ENCODE peak calls at places on chromosomes 6 and 20, in nine cellular contexts. One of them, this sample, is unnamed. For H3K27me3, the result is how much of the 10 kb centered on the place peaks cover.

GRCh38 chr20:10924628-10925266 is 250.9 kb upstream of the JAG1 start:
- DNase-seq in heart right ventricle: no peak
- DNase-seq in uterus: no peak
- DNase-seq in mesenchymal stem cell: peak
- DNase-seq in left lung: no peak
- DNase-seq in cardiac muscle cell: peak
- DNase-seq in SK-N-SH: no peak
- DNase-seq in aorta: no peak
- DNase-seq in H1: no peak
- DNase-seq in this sample: peak

GRCh38 chr6:22583230-22583629 is 13.9 kb downstream of the HDGFL1 start:
- DNase-seq in heart right ventricle: no peak
- DNase-seq in uterus: no peak
- DNase-seq in mesenchymal stem cell: no peak
- DNase-seq in left lung: no peak
- DNase-seq in cardiac muscle cell: no peak
- DNase-seq in SK-N-SH: no peak
- DNase-seq in aorta: no peak
- DNase-seq in H1: no peak
- DNase-seq in this sample: no peak

GRCh38 chr6:163392533-163392932 is 22.0 kb upstream of the QKI start:
- DNase-seq in heart right ventricle: peak
- DNase-seq in uterus: no peak
- DNase-seq in mesenchymal stem cell: peak
- DNase-seq in left lung: no peak
- DNase-seq in cardiac muscle cell: peak
- DNase-seq in SK-N-SH: no peak
- DNase-seq in aorta: no peak
- DNase-seq in H1: no peak
- DNase-seq in this sample: no peak

GRCh38 chr20:41072099-41072798 is 43.6 kb downstream of the TOP1 start:
- DNase-seq in heart right ventricle: peak
- DNase-seq in uterus: peak
- DNase-seq in mesenchymal stem cell: peak
- DNase-seq in left lung: no peak
- DNase-seq in cardiac muscle cell: peak
- DNase-seq in SK-N-SH: no peak
- DNase-seq in aorta: no peak
- DNase-seq in H1: no peak
- DNase-seq in this sample: no peak

GRCh38 chr6:150347845-150348244 is 21.0 kb upstream of the IYD start:
- DNase-seq in heart right ventricle: no peak
- DNase-seq in uterus: no peak
- DNase-seq in mesenchymal stem cell: no peak
- DNase-seq in left lung: no peak
- DNase-seq in cardiac muscle cell: no peak
- DNase-seq in SK-N-SH: no peak
- DNase-seq in aorta: no peak
- DNase-seq in H1: no peak
- DNase-seq in this sample: no peak

GRCh38 chr6:136181858-136182257 is 68.3 kb downstream of the MTFR2 start:
- DNase-seq in heart right ventricle: no peak
- DNase-seq in uterus: no peak
- DNase-seq in mesenchymal stem cell: no peak
- DNase-seq in left lung: no peak
- DNase-seq in cardiac muscle cell: no peak
- DNase-seq in SK-N-SH: no peak
- DNase-seq in aorta: no peak
- DNase-seq in H1: no peak
- DNase-seq in this sample: no peak

GRCh38 chr6:163876391-163876790 is 461.9 kb downstream of the QKI start:
- DNase-seq in heart right ventricle: no peak
- DNase-seq in uterus: no peak
- DNase-seq in mesenchymal stem cell: no peak
- DNase-seq in left lung: no peak
- DNase-seq in cardiac muscle cell: peak
- DNase-seq in SK-N-SH: no peak
- DNase-seq in aorta: no peak
- DNase-seq in H1: no peak
- DNase-seq in this sample: no peak

GRCh38 chr6:80425089-80425823 is 318.8 kb downstream of the BCKDHB start:
- DNase-seq in heart right ventricle: no peak
- DNase-seq in uterus: no peak
- DNase-seq in mesenchymal stem cell: peak
- DNase-seq in left lung: no peak
- DNase-seq in cardiac muscle cell: peak
- DNase-seq in SK-N-SH: no peak
- DNase-seq in aorta: no peak
- DNase-seq in H1: no peak
- DNase-seq in this sample: peak

GRCh38 chr20:62550087-62550565 is 74.3 kb upstream of the GATA5 start:
- DNase-seq in heart right ventricle: peak
- DNase-seq in uterus: peak
- DNase-seq in mesenchymal stem cell: no peak
- DNase-seq in left lung: no peak
- DNase-seq in cardiac muscle cell: no peak
- DNase-seq in SK-N-SH: no peak
- DNase-seq in aorta: peak
- DNase-seq in H1: no peak
- DNase-seq in this sample: no peak

GRCh38 chr6:166076625-166077024 is 91.0 kb downstream of the TBXT start:
- DNase-seq in heart right ventricle: no peak
- DNase-seq in uterus: no peak
- DNase-seq in mesenchymal stem cell: no peak
- DNase-seq in left lung: no peak
- DNase-seq in cardiac muscle cell: no peak
- DNase-seq in SK-N-SH: no peak
- DNase-seq in aorta: no peak
- DNase-seq in H1: peak
- DNase-seq in this sample: no peak

GRCh38 chr6:166068768-166069167 is 98.9 kb downstream of the TBXT start:
- DNase-seq in heart right ventricle: no peak
- DNase-seq in uterus: no peak
- DNase-seq in mesenchymal stem cell: no peak
- DNase-seq in left lung: no peak
- DNase-seq in cardiac muscle cell: no peak
- DNase-seq in SK-N-SH: no peak
- DNase-seq in aorta: no peak
- DNase-seq in H1: no peak
- DNase-seq in this sample: no peak

GRCh38 chr6:166075925-166076324 is 91.7 kb downstream of the TBXT start:
- DNase-seq in heart right ventricle: no peak
- DNase-seq in uterus: no peak
- DNase-seq in mesenchymal stem cell: no peak
- DNase-seq in left lung: no peak
- DNase-seq in cardiac muscle cell: no peak
- DNase-seq in SK-N-SH: no peak
- DNase-seq in aorta: no peak
- DNase-seq in H1: no peak
- DNase-seq in this sample: no peak

GRCh38 chr6:166078294-166078693 is 89.4 kb downstream of the TBXT start:
- DNase-seq in heart right ventricle: no peak
- DNase-seq in uterus: no peak
- DNase-seq in mesenchymal stem cell: peak
- DNase-seq in left lung: no peak
- DNase-seq in cardiac muscle cell: peak
- DNase-seq in SK-N-SH: no peak
- DNase-seq in aorta: no peak
- DNase-seq in H1: no peak
- DNase-seq in this sample: peak

GRCh38 chr6:166073082-166073481 is 94.6 kb downstream of the TBXT start:
- DNase-seq in heart right ventricle: no peak
- DNase-seq in uterus: no peak
- DNase-seq in mesenchymal stem cell: no peak
- DNase-seq in left lung: no peak
- DNase-seq in cardiac muscle cell: no peak
- DNase-seq in SK-N-SH: no peak
- DNase-seq in aorta: peak
- DNase-seq in H1: no peak
- DNase-seq in this sample: no peak
- H3K27me3 ChIP-seq in heart right ventricle: under half
- H3K27me3 ChIP-seq in uterus: under half
- H3K27me3 ChIP-seq in mesenchymal stem cell: under half
- H3K27me3 ChIP-seq in left lung: under half
- H3K27me3 ChIP-seq in cardiac muscle cell: under half
- H3K27me3 ChIP-seq in SK-N-SH: under half
- H3K27me3 ChIP-seq in aorta: under half
- H3K27me3 ChIP-seq in H1: under half
- H3K27me3 ChIP-seq in this sample: under half

GRCh38 chr20:50320910-50321796 is 130.5 kb downstream of the CEBPB start:
- DNase-seq in heart right ventricle: peak
- DNase-seq in uterus: peak
- DNase-seq in mesenchymal stem cell: peak
- DNase-seq in left lung: peak
- DNase-seq in cardiac muscle cell: peak
- DNase-seq in SK-N-SH: peak
- DNase-seq in aorta: peak
- DNase-seq in H1: peak
- DNase-seq in this sample: peak
- H3K27ac ChIP-seq in heart right ventricle: peak
- H3K27ac ChIP-seq in uterus: peak
- H3K27ac ChIP-seq in mesenchymal stem cell: peak
- H3K27ac ChIP-seq in left lung: peak
- H3K27ac ChIP-seq in cardiac muscle cell: peak
- H3K27ac ChIP-seq in SK-N-SH: peak
- H3K27ac ChIP-seq in aorta: peak
- H3K27ac ChIP-seq in H1: no peak
- H3K27ac ChIP-seq in this sample: peak

GRCh38 chr20:59564171-59564570 is 40.2 kb upstream of the PHACTR3 start:
- DNase-seq in heart right ventricle: no peak
- DNase-seq in uterus: no peak
- DNase-seq in mesenchymal stem cell: no peak
- DNase-seq in left lung: no peak
- DNase-seq in cardiac muscle cell: no peak
- DNase-seq in SK-N-SH: peak
- DNase-seq in aorta: no peak
- DNase-seq in H1: no peak
- DNase-seq in this sample: no peak
- H3K27me3 ChIP-seq in heart right ventricle: under half
- H3K27me3 ChIP-seq in uterus: under half
- H3K27me3 ChIP-seq in mesenchymal stem cell: under half
- H3K27me3 ChIP-seq in left lung: under half
- H3K27me3 ChIP-seq in cardiac muscle cell: under half
- H3K27me3 ChIP-seq in SK-N-SH: under half
- H3K27me3 ChIP-seq in aorta: under half
- H3K27me3 ChIP-seq in H1: under half
- H3K27me3 ChIP-seq in this sample: under half

DNA sequence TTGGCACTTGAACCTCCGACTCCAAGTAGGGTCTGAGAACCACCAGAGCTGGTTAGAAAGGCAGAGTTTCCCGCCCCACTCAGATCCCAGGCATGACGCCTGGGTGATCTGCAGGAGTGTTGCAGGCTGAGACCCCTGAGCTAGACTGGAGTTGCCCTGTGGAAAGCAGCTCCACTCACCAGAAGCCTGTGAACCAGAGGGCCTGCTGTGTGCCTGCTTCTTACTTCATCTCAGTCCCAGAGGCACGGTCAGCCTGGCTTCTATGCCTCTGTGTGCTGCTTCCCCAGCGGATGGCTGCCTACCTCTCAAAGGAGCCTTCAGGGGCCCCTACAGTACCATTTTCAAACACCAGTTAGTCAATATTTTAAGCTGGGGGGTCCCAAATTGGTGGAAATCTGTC is 15.6 kb upstream of the CCN6 start:
- DNase-seq in heart right ventricle: no peak
- DNase-seq in uterus: no peak
- DNase-seq in mesenchymal stem cell: peak
- DNase-seq in left lung: no peak
- DNase-seq in cardiac muscle cell: no peak
- DNase-seq in SK-N-SH: no peak
- DNase-seq in aorta: no peak
- DNase-seq in H1: no peak
- DNase-seq in this sample: no peak
- H3K27ac ChIP-seq in heart right ventricle: peak
- H3K27ac ChIP-seq in uterus: peak
- H3K27ac ChIP-seq in mesenchymal stem cell: peak
- H3K27ac ChIP-seq in left lung: no peak
- H3K27ac ChIP-seq in cardiac muscle cell: no peak
- H3K27ac ChIP-seq in SK-N-SH: peak
- H3K27ac ChIP-seq in aorta: peak
- H3K27ac ChIP-seq in H1: no peak
- H3K27ac ChIP-seq in this sample: no peak

DNA sequence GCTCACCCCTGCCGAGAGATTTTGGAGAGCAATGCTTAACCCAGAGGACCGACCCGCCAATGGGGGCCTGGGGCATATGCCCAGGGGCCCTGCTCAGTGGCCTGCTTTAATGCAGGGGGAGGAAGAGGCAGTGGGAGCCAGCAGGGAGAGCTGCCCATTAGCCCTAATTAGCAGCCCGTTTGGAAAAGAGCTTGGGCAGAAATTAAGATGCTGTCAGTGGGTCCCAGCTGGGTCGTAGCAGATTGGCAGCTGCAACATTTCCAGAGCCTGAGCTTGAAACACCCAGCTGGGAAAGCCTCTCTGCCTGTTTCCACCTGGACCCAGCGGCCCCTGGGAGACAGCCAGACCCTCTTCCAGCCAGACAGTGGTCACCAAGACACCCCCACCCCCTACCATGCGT is 39.5 kb downstream of the CD40 start:
- DNase-seq in heart right ventricle: no peak
- DNase-seq in uterus: no peak
- DNase-seq in mesenchymal stem cell: no peak
- DNase-seq in left lung: no peak
- DNase-seq in cardiac muscle cell: no peak
- DNase-seq in SK-N-SH: peak
- DNase-seq in aorta: no peak
- DNase-seq in H1: no peak
- DNase-seq in this sample: no peak
- H3K27me3 ChIP-seq in heart right ventricle: under half
- H3K27me3 ChIP-seq in uterus: under half
- H3K27me3 ChIP-seq in mesenchymal stem cell: under half
- H3K27me3 ChIP-seq in left lung: under half
- H3K27me3 ChIP-seq in cardiac muscle cell: under half
- H3K27me3 ChIP-seq in SK-N-SH: under half
- H3K27me3 ChIP-seq in aorta: under half
- H3K27me3 ChIP-seq in H1: under half
- H3K27me3 ChIP-seq in this sample: under half

GRCh38 chr6:84086545-84087429 is 53.2 kb downstream of the MRAP2 start:
- DNase-seq in heart right ventricle: no peak
- DNase-seq in uterus: no peak
- DNase-seq in mesenchymal stem cell: no peak
- DNase-seq in left lung: no peak
- DNase-seq in cardiac muscle cell: no peak
- DNase-seq in SK-N-SH: no peak
- DNase-seq in aorta: no peak
- DNase-seq in H1: no peak
- DNase-seq in this sample: no peak
- H3K27ac ChIP-seq in heart right ventricle: no peak
- H3K27ac ChIP-seq in uterus: no peak
- H3K27ac ChIP-seq in mesenchymal stem cell: no peak
- H3K27ac ChIP-seq in left lung: no peak
- H3K27ac ChIP-seq in cardiac muscle cell: no peak
- H3K27ac ChIP-seq in SK-N-SH: no peak
- H3K27ac ChIP-seq in aorta: no peak
- H3K27ac ChIP-seq in H1: no peak
- H3K27ac ChIP-seq in this sample: no peak

DNA sequence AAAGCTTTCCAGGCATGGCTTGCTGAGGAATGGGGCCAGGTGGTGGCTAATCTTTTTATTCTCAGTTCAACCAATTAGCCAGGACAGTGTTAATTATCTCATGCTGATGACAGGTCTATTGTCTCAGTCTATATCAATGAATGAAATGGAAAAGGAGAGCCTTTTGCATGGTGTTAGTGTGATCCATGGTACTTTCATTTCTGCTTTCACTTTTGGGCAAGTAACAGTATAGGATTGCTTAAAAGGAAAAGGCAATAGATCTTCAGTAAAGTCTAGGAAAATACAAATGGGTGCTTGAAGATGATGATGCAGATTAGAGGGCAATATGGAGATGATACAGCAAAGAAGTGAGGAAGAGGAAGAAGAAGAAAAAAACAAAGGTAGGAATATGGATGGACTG is 430.3 kb downstream of the TFAP2A start:
- DNase-seq in heart right ventricle: no peak
- DNase-seq in uterus: no peak
- DNase-seq in mesenchymal stem cell: no peak
- DNase-seq in left lung: no peak
- DNase-seq in cardiac muscle cell: no peak
- DNase-seq in SK-N-SH: no peak
- DNase-seq in aorta: no peak
- DNase-seq in H1: no peak
- DNase-seq in this sample: no peak
- H3K27me3 ChIP-seq in heart right ventricle: under half
- H3K27me3 ChIP-seq in uterus: under half
- H3K27me3 ChIP-seq in mesenchymal stem cell: under half
- H3K27me3 ChIP-seq in left lung: under half
- H3K27me3 ChIP-seq in cardiac muscle cell: under half
- H3K27me3 ChIP-seq in SK-N-SH: under half
- H3K27me3 ChIP-seq in aorta: under half
- H3K27me3 ChIP-seq in H1: under half
- H3K27me3 ChIP-seq in this sample: under half